ENCODE peak calls at places on chromosomes 16 and 17, in five cellular contexts. N, X, D, I and R are unnamed samples.

GRCh38 chr17:45003877-45004276 is 35.8 kb upstream of the C1QL1 start:
- DNase-seq in N (no peak), X (no peak), D (no peak), I (no peak), R (no peak)

GRCh38 chr16:86553356-86553755 is 1.7 kb downstream of the MTHFSD start:
- DNase-seq in N (no peak), X (no peak), D (no peak), I (no peak), R (no peak)

GRCh38 chr17:59963738-59964454 is 644 bp downstream of the RNFT1 start:
- DNase-seq in N (no peak), X (no peak), D (peak; percentile 57), I (peak; percentile 27), R (no peak)

GRCh38 chr17:34206569-34206968 is 48.5 kb upstream of the CCL2 start:
- DNase-seq in N (no peak), X (no peak), D (no peak), I (no peak), R (no peak)

GRCh38 chr16:86505185-86505898 is 5.0 kb upstream of the FOXF1 start:
- DNase-seq in N (no peak), X (no peak), D (no peak), I (no peak), R (no peak)

GRCh38 chr17:44536090-44536960 is 21.0 kb upstream of the FZD2 start:
- DNase-seq in N (no peak), X (no peak), D (no peak), I (no peak), R (no peak)

GRCh38 chr17:47891545-47892088 is 4.4 kb upstream of the SP2 start:
- DNase-seq in N (no peak), X (no peak), D (no peak), I (no peak), R (no peak)

GRCh38 chr17:19703106-19703775 is 13.1 kb downstream of the SLC47A2 start:
- DNase-seq in N (no peak), X (no peak), D (no peak), I (no peak), R (no peak)

GRCh38 chr16:61923629-61924028 is 112.6 kb downstream of the CDH8 start:
- DNase-seq in N (no peak), X (no peak), D (no peak), I (no peak), R (no peak)

GRCh38 chr17:83065660-83066542 is 13.5 kb upstream of the METRNL start:
- DNase-seq in N (no peak), X (no peak), D (no peak), I (no peak), R (no peak)

GRCh38 chr17:63086483-63087185 is 120.6 kb downstream of the TANC2 start:
- DNase-seq in N (no peak), X (no peak), D (peak; percentile 5), I (no peak), R (no peak)

GRCh38 chr16:70800306-70800705 is 652 bp downstream of the VAC14 start:
- DNase-seq in N (no peak), X (no peak), D (no peak), I (peak; percentile 4), R (no peak)

GRCh38 chr17:65099941-65100315 is 37.2 kb upstream of the RGS9 start:
- DNase-seq in N (peak; percentile 84), X (no peak), D (peak; percentile 52), I (peak; percentile 27), R (peak; percentile 85)

GRCh38 chr16:87056083-87056482 is 261.1 kb downstream of the C16orf95 start:
- DNase-seq in N (peak; percentile 5), X (no peak), D (no peak), I (no peak), R (no peak)

GRCh38 chr17:50572541-50572940 is 12.0 kb downstream of the CACNA1G start:
- DNase-seq in N (no peak), X (no peak), D (no peak), I (no peak), R (no peak)

GRCh38 chr17:9632741-9633140 is 12.6 kb upstream of the USP43 start:
- DNase-seq in N (no peak), X (no peak), D (no peak), I (no peak), R (no peak)

GRCh38 chr16:67162439-67163163 is 1.9 kb upstream of the HSF4 start:
- DNase-seq in N (no peak), X (no peak), D (no peak), I (no peak), R (no peak)

GRCh38 chr17:60229189-60229802 is 79.5 kb downstream of the CA4 start:
- DNase-seq in N (peak; percentile 57), X (no peak), D (no peak), I (no peak), R (no peak)

GRCh38 chr17:78883533-78884131 is 19.4 kb downstream of the CEP295NL start:
- DNase-seq in N (peak; percentile 86), X (no peak), D (peak; percentile 69), I (no peak), R (peak; percentile 92)

GRCh38 chr17:8185580-8186445 is 4.2 kb downstream of the BORCS6 start:
- DNase-seq in N (peak; percentile 88), X (no peak), D (peak; percentile 95), I (peak; percentile 85), R (no peak)

DNA sequence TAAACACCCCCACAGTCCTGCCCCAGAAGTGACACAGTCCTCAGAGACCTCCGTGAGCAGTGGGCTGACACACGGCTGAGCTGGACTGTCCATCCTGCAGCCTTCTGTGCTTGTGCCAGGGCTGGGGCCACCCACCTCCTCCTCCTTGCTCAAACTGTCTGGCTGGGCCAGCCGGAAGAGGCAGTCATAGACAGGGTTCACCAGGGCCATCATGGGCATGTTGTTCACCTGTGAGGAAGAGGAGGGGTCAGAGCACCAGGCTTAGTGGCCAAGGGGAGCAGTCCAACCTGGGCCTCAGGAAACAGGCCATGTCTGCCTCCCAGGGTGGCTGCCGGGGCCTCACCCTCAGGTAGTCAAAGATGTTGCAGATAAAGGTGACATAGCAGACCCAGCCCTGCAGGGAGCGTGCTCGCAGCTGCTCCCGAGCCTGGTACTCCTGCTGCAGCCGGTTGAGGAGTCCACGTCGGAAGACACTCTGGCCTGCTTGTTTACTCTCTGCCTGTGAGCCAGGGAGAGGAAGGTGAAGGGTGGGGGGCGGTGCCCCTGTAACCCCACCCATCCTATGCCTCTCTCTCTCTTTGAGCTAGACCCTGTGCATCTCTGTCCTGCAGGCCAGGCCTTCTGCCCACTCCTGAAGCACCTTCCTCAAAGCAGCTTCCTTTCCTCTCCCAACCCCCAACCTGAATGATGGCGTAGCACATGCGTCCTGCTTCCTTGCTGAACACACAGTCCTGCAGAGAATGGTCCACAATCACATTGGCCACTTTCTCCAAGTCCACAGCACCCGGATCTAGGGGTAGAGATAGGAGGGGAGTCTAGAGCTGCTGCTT is 3.4 kb downstream of the MIF4GD start:
- DNase-seq in N (peak; percentile 68), X (no peak), D (no peak), I (no peak), R (no peak)
- TF ChIP-seq CTCF in N (peak; percentile 7), X (no peak), D (no peak), I (no peak), R (no peak)

DNA sequence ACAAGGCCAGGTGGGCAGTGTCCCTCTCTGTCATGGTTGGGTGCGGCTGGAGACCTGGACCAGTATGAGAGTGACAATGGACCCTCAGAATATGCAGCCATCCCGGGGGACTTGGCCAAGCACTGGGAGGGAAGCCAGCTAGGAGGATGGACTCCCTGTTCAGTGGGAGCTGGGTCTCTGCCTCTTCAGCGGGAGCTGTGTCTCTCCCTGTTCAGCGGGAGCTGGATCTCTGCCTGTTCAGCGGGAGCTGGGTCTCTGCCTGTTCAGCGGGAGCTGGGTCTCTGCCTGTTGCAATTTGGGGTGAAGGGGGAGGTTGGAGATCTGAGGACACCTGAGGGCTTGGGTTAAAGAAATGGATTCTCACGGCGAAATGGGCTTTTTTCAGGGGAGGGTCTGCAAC is 3.8 kb upstream of the PRSS33 start:
- DNase-seq in N (no peak), X (no peak), D (no peak), I (no peak), R (no peak)
- TF ChIP-seq CTCF in N (no peak), X (no peak), D (no peak), I (no peak), R (no peak)

GRCh38 chr16:17211797-17212196 is 259.0 kb downstream of the XYLT1 start:
- DNase-seq in N (peak; percentile 8), X (no peak), D (no peak), I (peak; percentile 4), R (no peak)
- TF ChIP-seq CTCF in N (no peak), X (no peak), D (peak; percentile 29), I (peak; percentile 48), R (peak; percentile 49)

DNA sequence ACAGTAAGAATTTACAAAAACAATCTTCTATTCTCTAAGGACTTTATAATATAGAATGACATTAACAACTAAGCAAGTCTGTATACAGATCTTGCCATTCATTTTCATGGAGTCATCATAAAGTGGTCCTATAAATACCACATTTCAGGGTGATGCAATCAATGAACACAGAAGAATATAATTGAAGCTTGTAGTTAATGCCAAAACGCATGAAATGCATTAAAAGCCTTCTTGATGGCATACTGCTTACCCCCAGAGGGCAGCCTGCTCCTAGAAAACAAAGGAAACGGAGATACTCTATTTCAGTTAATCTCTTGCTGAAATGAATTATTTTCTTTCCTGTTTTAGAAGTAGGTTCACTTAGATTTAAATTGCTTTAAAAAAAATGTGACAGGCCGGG is 45.2 kb upstream of the STAC2 start:
- DNase-seq in N (peak; percentile 48), X (no peak), D (no peak), I (no peak), R (peak; percentile 11)
- TF ChIP-seq CTCF in N (peak; percentile 40), X (no peak), D (peak; percentile 9), I (no peak), R (peak; percentile 37)

GRCh38 chr16:80671281-80671849 is 130.6 kb downstream of the DYNLRB2 start:
- DNase-seq in N (no peak), X (no peak), D (no peak), I (no peak), R (no peak)
- TF ChIP-seq CTCF in N (no peak), X (no peak), D (no peak), I (no peak), R (no peak)

DNA sequence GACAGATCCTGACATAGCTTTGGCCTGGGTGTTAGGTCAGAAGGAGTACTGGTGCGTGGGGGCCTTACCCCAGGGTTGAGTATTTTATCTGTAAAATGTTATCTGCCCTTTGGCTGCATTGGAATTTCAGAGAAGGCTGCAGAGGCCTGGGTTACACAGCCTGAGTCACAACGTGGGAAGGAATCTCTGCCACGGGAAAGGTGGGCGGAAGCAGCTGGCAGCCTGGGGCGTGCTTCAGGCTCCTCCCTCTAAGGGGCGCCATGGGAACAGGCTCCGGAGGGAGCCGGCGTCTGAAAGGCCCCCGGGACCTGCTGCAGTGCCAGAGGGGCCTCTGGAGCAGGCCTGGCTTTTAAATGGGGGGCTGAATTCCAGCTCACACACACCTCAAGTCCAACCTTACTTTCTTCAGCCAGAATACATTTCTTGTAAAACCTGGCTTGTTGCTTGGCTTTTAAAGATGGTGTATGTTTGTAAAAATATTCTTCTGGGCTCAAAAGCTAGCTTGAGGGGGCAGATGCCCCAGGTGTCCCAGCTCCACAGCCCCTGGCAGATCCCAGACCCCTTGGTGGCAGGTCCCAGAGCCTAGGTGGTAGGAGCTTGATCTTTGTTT is 142.2 kb downstream of the RAB11FIP4 start:
- DNase-seq in N (peak; percentile 45), X (no peak), D (peak; percentile 36), I (no peak), R (no peak)
- TF ChIP-seq CTCF in N (peak; percentile 39), X (no peak), D (peak; percentile 26), I (no peak), R (peak; percentile 33)